ENCODE peak calls at places on chromosome 4, in nine cellular contexts. J, D, A, U, X, L, F, Q and P are unnamed samples.

GRCh38 chr4:114076865-114077264 is 97.4 kb upstream of the ARSJ start:
- DNase-seq in A (no peak), F (no peak), L (no peak), Q (no peak), J (no peak), U (no peak), X (no peak), D (no peak), P (no peak)

GRCh38 chr4:159685406-159686092 is 582.7 kb downstream of the RAPGEF2 start:
- DNase-seq in U (no peak), L (no peak), F (no peak), X (no peak), D (peak; percentile 82), Q (no peak), A (no peak), J (peak; percentile 35), P (no peak)

GRCh38 chr4:145796338-145796737 is 116.4 kb downstream of the C4orf51 start:
- DNase-seq in J (no peak), A (no peak), L (no peak), D (no peak), X (no peak), Q (no peak), U (no peak), F (no peak), P (no peak)

GRCh38 chr4:128558896-128559669 is 250.4 kb upstream of the JADE1 start:
- DNase-seq in U (no peak), J (peak; percentile 55), A (no peak), F (no peak), X (no peak), D (peak; percentile 77), Q (no peak), L (no peak), P (no peak)

GRCh38 chr4:160495356-160495755 is 1392.5 kb downstream of the RAPGEF2 start:
- DNase-seq in D (no peak), F (no peak), U (no peak), L (no peak), J (no peak), X (no peak), A (no peak), Q (no peak), P (no peak)

GRCh38 chr4:5045099-5045498 is 6.2 kb upstream of the STK32B start:
- DNase-seq in F (no peak), U (no peak), L (no peak), D (peak; percentile 18), A (no peak), X (no peak), Q (no peak), J (peak; percentile 53), P (no peak)

GRCh38 chr4:54384563-54384962 is 155.5 kb downstream of the PDGFRA start:
- DNase-seq in F (no peak), L (no peak), U (no peak), D (peak; percentile 23), Q (no peak), J (peak; percentile 42), X (no peak), A (no peak), P (no peak)

GRCh38 chr4:29058519-29058918 is 1661.7 kb upstream of the PCDH7 start:
- DNase-seq in X (no peak), J (no peak), A (no peak), D (no peak), F (no peak), L (no peak), Q (no peak), U (no peak), P (no peak)

GRCh38 chr4:26076896-26077295 is 162.9 kb downstream of the SMIM20 start:
- DNase-seq in A (no peak), L (no peak), Q (no peak), J (no peak), D (no peak), X (no peak), U (no peak), F (no peak), P (no peak)

GRCh38 chr4:172892300-172892699 is 276.3 kb upstream of the GALNT7 start:
- DNase-seq in U (no peak), A (no peak), D (no peak), L (no peak), Q (no peak), X (no peak), J (no peak), F (peak; percentile 54), P (no peak)

GRCh38 chr4:147309434-147309833 is 171.5 kb upstream of the EDNRA start:
- DNase-seq in J (no peak), X (no peak), U (no peak), L (no peak), A (no peak), F (no peak), Q (no peak), D (peak; percentile 22), P (no peak)

GRCh38 chr4:8706221-8707044 is 113.9 kb downstream of the CPZ start:
- DNase-seq in D (no peak), U (no peak), A (no peak), J (no peak), L (peak; percentile 34), Q (peak; percentile 38), F (peak; percentile 20), X (no peak), P (no peak)

GRCh38 chr4:88219099-88219498 is 60.7 kb upstream of the ABCG2 start:
- DNase-seq in X (no peak), A (no peak), F (no peak), D (peak; percentile 40), U (peak; percentile 11), J (peak; percentile 73), L (no peak), Q (no peak), P (peak; percentile 45)

GRCh38 chr4:120709986-120710385 is 212.5 kb downstream of the PRDM5 start:
- DNase-seq in L (no peak), X (no peak), D (no peak), Q (no peak), A (no peak), F (no peak), J (peak; percentile 56), U (no peak), P (no peak)

GRCh38 chr4:118772149-118773081 is 63.5 kb downstream of the SEC24D start:
- DNase-seq in J (peak; percentile 82), D (no peak), A (no peak), X (no peak), Q (no peak), L (no peak), F (no peak), U (peak; percentile 3), P (peak; percentile 33)

GRCh38 chr4:8473920-8474590 is 33.5 kb downstream of the TRMT44 start:
- DNase-seq in D (no peak), F (no peak), U (no peak), X (no peak), J (peak; percentile 11), Q (no peak), A (no peak), L (no peak), P (no peak)

GRCh38 chr4:14110407-14110806 is 482.9 kb upstream of the BOD1L1 start:
- DNase-seq in J (peak; percentile 58), U (no peak), D (no peak), L (no peak), F (no peak), X (no peak), A (no peak), Q (no peak), P (no peak)

DNA sequence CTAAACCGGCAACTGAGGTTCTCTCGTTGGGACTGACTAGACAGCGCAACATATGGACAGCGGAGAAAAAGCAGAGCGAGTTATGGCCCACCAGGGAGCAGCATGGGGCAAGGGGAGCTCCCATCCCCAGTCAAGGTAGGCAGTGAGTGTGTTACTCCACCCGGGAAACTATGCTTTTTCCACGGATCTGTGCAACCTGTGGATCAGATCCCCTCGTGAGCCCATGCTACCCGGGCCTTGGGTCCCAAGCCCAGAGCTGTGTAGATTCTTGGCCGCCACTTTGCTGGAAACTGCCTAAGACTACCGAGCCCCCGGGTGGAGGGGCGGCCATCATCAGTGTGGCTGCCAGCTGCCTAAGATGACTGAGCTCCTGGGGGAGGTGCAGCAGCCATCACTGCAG is 140.9 kb downstream of the PAPSS1 start:
- DNase-seq in A (no peak), X (no peak), J (no peak), D (no peak), F (no peak), U (no peak), L (no peak), Q (no peak), P (no peak)
- TF ChIP-seq CTCF in A (no peak), X (no peak), J (no peak), D (no peak), F (no peak), U (no peak), L (no peak), Q (no peak), P (no peak)

GRCh38 chr4:153750197-153750817 is 9.5 kb downstream of the RNF175 start:
- DNase-seq in L (no peak), F (peak; percentile 82), X (no peak), J (peak; percentile 87), D (peak; percentile 68), A (no peak), U (peak; percentile 9), Q (no peak), P (peak; percentile 69)
- TF ChIP-seq CTCF in L (peak; percentile 72), F (peak; percentile 85), X (peak; percentile 24), J (peak; percentile 76), D (peak; percentile 83), A (peak; percentile 85), U (peak; percentile 75), Q (peak; percentile 65), P (peak; percentile 75)

GRCh38 chr4:177108708-177109107 is 201.0 kb upstream of the NEIL3 start:
- DNase-seq in J (peak; percentile 63), U (no peak), D (no peak), L (no peak), F (no peak), X (no peak), A (no peak), Q (no peak), P (no peak)

GRCh38 chr4:177107288-177107901 is 202.3 kb upstream of the NEIL3 start:
- DNase-seq in Q (no peak), F (no peak), U (no peak), D (no peak), X (no peak), J (no peak), A (no peak), L (no peak), P (no peak)

GRCh38 chr4:177105526-177105925 is 204.1 kb upstream of the NEIL3 start:
- DNase-seq in J (no peak), U (no peak), Q (no peak), L (no peak), F (no peak), D (no peak), A (no peak), X (no peak), P (no peak)

GRCh38 chr4:177109769-177110168 is 199.9 kb upstream of the NEIL3 start:
- DNase-seq in L (no peak), X (no peak), D (no peak), F (no peak), J (no peak), Q (no peak), A (no peak), U (no peak), P (no peak)
- TF ChIP-seq CTCF in L (no peak), X (no peak), D (no peak), F (no peak), J (no peak), Q (no peak), A (no peak), U (no peak), P (no peak)

GRCh38 chr4:174983128-174983750 is 65.1 kb downstream of the ADAM29 start:
- DNase-seq in L (no peak), U (no peak), J (no peak), X (no peak), A (no peak), Q (no peak), F (no peak), D (no peak), P (no peak)
- TF ChIP-seq CTCF in L (no peak), U (no peak), J (no peak), X (no peak), A (no peak), Q (no peak), F (no peak), D (no peak), P (no peak)